ENCODE peak calls at places on chromosomes 12 and 14, in six cellular contexts. A, Q, E, P, L and G are unnamed samples.

GRCh38 chr14:62736426-62737043 is 308.7 kb downstream of the KCNH5 start:
- DNase-seq in P (no peak), Q (no peak), L (peak; percentile 69), A (no peak), E (peak; percentile 10), G (no peak)

GRCh38 chr14:81091139-81091538 is 129.6 kb downstream of the GTF2A1 start:
- DNase-seq in Q (no peak), E (no peak), P (no peak), L (no peak), A (no peak), G (no peak)

GRCh38 chr14:37720131-37720530 is 124.7 kb downstream of the TTC6 start:
- DNase-seq in A (no peak), Q (no peak), P (no peak), L (no peak), E (no peak), G (no peak)

GRCh38 chr12:29146201-29146600 is 2.9 kb upstream of the FAR2 start:
- DNase-seq in Q (no peak), L (no peak), P (no peak), E (no peak), A (no peak), G (no peak)

GRCh38 chr14:105314287-105315185 is at the start of gene PACS2:
- DNase-seq in L (peak; percentile 81), E (peak; percentile 85), P (peak; percentile 46), Q (peak; percentile 47), A (peak; percentile 85), G (peak; percentile 72)

GRCh38 chr14:101225729-101226152 is 322.2 kb upstream of the RTL1 start:
- DNase-seq in P (no peak), L (no peak), A (no peak), E (no peak), Q (no peak), G (no peak)

GRCh38 chr12:10529603-10530002 is 23.9 kb downstream of the EIF2S3B start:
- DNase-seq in E (no peak), A (no peak), Q (no peak), P (no peak), L (no peak), G (no peak)

GRCh38 chr12:21502164-21502496 is 541 bp downstream of the GOLT1B start:
- DNase-seq in L (peak; percentile 24), P (peak; percentile 2), Q (no peak), A (peak; percentile 26), E (peak; percentile 34), G (no peak)

GRCh38 chr12:12872934-12873275 is 18.5 kb upstream of the GPRC5A start:
- DNase-seq in E (peak; percentile 83), Q (peak; percentile 84), L (no peak), A (no peak), P (no peak), G (no peak)

GRCh38 chr12:45762185-45763110 is 32.9 kb downstream of the ARID2 start:
- DNase-seq in E (peak; percentile 78), A (no peak), L (peak; percentile 62), Q (peak; percentile 19), P (no peak), G (no peak)

GRCh38 chr12:25051171-25051570 is 102.3 kb upstream of the BCAT1 start:
- DNase-seq in Q (no peak), E (no peak), A (no peak), P (no peak), L (no peak), G (no peak)

GRCh38 chr12:57769594-57769993 is 2.3 kb downstream of the METTL1 start:
- DNase-seq in P (no peak), A (no peak), E (no peak), Q (no peak), L (no peak), G (no peak)

GRCh38 chr14:32008602-32009193 is 68.4 kb upstream of the ARHGAP5 start:
- DNase-seq in A (no peak), E (no peak), Q (no peak), P (no peak), L (no peak), G (no peak)
- H3K4me3 ChIP-seq in A (no peak overlapping the region), E (no peak overlapping the region), Q (no peak overlapping the region), P (no peak overlapping the region), L (no peak overlapping the region), G (no peak overlapping the region)

DNA sequence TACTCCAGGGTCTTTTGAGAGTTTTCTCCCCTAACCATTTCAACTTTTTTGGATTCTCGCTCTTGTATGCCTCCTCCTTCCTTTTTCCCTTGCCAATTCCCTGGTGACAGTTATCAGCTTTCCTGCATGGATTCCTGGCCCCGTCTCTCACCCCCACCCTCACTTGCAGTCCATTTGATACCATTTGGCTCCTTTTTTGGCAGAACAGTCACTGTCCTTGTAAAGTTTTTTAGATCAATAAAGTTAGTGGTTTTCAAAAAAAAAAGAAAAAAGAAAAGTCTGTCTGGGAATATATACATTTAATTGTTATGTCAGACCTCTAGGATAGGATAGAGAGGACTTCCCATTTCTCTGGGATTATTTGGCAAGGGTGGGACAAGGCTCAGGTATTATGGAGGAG is 42.1 kb downstream of the ACTN1 start:
- DNase-seq in E (no peak), P (no peak), A (no peak), L (no peak), Q (no peak), G (no peak)
- H3K4me1 ChIP-seq in E (peaks cover 57% of the 10 kb centered on the region), P (peaks cover 33% of the 10 kb centered on the region), A (peaks cover 99% of the 10 kb centered on the region), L (peaks cover 95% of the 10 kb centered on the region), Q (peaks cover 42% of the 10 kb centered on the region), G (peaks cover 36% of the 10 kb centered on the region)

GRCh38 chr12:124914392-124915248 is at the start of gene UBC:
- DNase-seq in E (peak; percentile 92), P (peak; percentile 91), A (peak; percentile 93), L (peak; percentile 97), Q (peak; percentile 87), G (peak; percentile 94)

GRCh38 chr12:124910561-124911478 is 3.6 kb downstream of the UBC start:
- DNase-seq in Q (no peak), L (peak; percentile 72), E (peak; percentile 42), A (no peak), P (no peak), G (no peak)

GRCh38 chr12:124906606-124907261 is 7.7 kb downstream of the UBC start:
- DNase-seq in Q (peak; percentile 94), A (peak; percentile 94), L (peak; percentile 96), P (peak; percentile 88), E (peak; percentile 90), G (peak; percentile 74)

GRCh38 chr12:124913474-124914391 is 717 bp downstream of the UBC start:
- DNase-seq in E (peak; percentile 68), L (peak; percentile 94), A (peak; percentile 91), Q (no peak), P (peak; percentile 90), G (peak; percentile 79)

DNA sequence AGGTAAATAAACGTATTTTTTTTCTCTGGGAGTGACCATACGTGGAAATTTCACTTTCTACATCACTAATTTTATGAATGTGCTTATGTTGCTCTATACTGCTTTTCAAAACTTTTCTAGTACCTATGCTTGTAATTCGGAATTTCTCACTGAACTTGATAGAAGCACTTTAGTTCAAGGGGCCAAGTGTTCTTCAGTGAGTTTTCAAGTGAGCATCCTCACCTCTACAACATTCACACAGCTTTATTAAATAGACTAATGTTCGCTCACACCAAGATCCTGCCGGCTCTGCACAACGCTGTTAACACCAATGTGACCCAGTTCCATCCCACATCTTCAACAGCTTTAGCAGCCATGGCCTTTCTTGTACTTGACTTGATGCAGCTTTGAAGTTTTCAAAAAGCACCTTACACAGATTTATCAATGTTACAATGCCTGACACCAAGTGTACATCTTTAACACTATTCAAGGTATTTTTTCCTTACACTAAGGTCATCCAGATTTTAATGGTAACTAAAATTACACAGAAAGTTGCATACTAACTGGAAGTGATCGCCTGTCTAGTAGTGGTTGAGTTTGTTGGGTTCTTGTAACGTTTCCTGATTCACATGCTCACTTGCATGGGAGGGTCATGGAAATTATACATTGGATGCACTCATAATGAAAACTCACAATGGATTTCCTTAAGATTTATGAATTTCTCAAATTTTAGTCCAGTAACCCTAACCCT is 4.5 kb downstream of the UBC start:
- DNase-seq in P (no peak), A (no peak), L (peak; percentile 82), Q (no peak), E (peak; percentile 48), G (no peak)
- TF ChIP-seq POLR2A in P (no peak), A (no peak), L (peak; percentile 42), Q (no peak), E (no peak), G (no peak)

GRCh38 chr12:91205791-91206190 is 23.2 kb upstream of the DCN start:
- DNase-seq in L (no peak), A (no peak), P (no peak), Q (no peak), E (no peak), G (no peak)
- H3K4me3 ChIP-seq in L (no peak overlapping the region), A (no peak overlapping the region), P (no peak overlapping the region), Q (no peak overlapping the region), E (no peak overlapping the region), G (no peak overlapping the region)